ENCODE peak calls at places on chromosomes 6 and 20, in seven cellular contexts. A is HCT116, S is HepG2, J is GM23338, Z is prostate gland, X is K562, K is breast epithelium. F is an unnamed sample.

GRCh38 chr6:13766201-13766634 is 48.1 kb downstream of the MCUR1 start:
- DNase-seq in Z (no peak), J (no peak), K (no peak), A (peak; percentile 29), S (no peak), X (no peak), F (no peak)

GRCh38 chr6:85412926-85413325 is 37.0 kb upstream of the NT5E start:
- DNase-seq in X (no peak), Z (no peak), S (no peak), A (no peak), K (no peak), J (no peak), F (no peak)

GRCh38 chr6:168078199-168078942 is 641 bp downstream of the FRMD1 start:
- DNase-seq in Z (no peak), J (no peak), A (no peak), K (no peak), S (no peak), X (no peak), F (no peak)

GRCh38 chr6:3355358-3356055 is 96.8 kb downstream of the PSMG4 start:
- DNase-seq in X (peak; percentile 72), J (peak; percentile 38), A (no peak), K (peak; percentile 56), S (no peak), Z (no peak), F (no peak)

GRCh38 chr6:166670894-166671293 is 43.8 kb upstream of the RPS6KA2 start:
- DNase-seq in J (no peak), Z (no peak), A (no peak), K (no peak), X (no peak), S (no peak), F (no peak)

GRCh38 chr20:48564997-48565396 is 262.8 kb downstream of the PREX1 start:
- DNase-seq in X (peak; percentile 13), S (no peak), A (peak; percentile 7), J (no peak), K (no peak), Z (no peak), F (no peak)

GRCh38 chr6:157253699-157254098 is 69.6 kb downstream of the TMEM242 start:
- DNase-seq in Z (no peak), X (no peak), S (no peak), A (no peak), J (no peak), K (peak; percentile 61), F (no peak)

GRCh38 chr20:38110525-38111178 is 54.4 kb downstream of the TGM2 start:
- DNase-seq in X (no peak), Z (no peak), A (no peak), J (no peak), K (peak; percentile 9), S (no peak), F (no peak)

GRCh38 chr6:42366999-42367352 is 84.8 kb downstream of the TRERF1 start:
- DNase-seq in A (no peak), S (no peak), J (no peak), Z (no peak), X (no peak), K (no peak), F (no peak)

GRCh38 chr6:4819706-4820283 is 43.6 kb downstream of the CDYL start:
- DNase-seq in Z (no peak), S (no peak), K (no peak), X (no peak), J (no peak), A (no peak), F (no peak)

GRCh38 chr6:12504325-12504966 is 212.1 kb upstream of the PHACTR1 start:
- DNase-seq in J (peak; percentile 74), X (peak; percentile 39), K (no peak), S (peak; percentile 47), A (peak; percentile 48), Z (no peak), F (peak; percentile 32)

GRCh38 chr20:49293122-49293521 is 15.3 kb upstream of the ZNFX1 start:
- DNase-seq in A (no peak), K (no peak), S (no peak), J (no peak), Z (no peak), X (no peak), F (no peak)

GRCh38 chr6:137389150-137389664 is 105.0 kb downstream of the OLIG3 start:
- DNase-seq in A (no peak), X (peak; percentile 41), K (no peak), Z (no peak), J (no peak), S (no peak), F (peak; percentile 51)

GRCh38 chr6:32885698-32886286 is 31.8 kb downstream of the PSMB9 start:
- DNase-seq in Z (no peak), J (peak; percentile 82), K (no peak), X (peak; percentile 78), S (peak; percentile 77), A (peak; percentile 72), F (peak; percentile 23)

GRCh38 chr6:96520039-96520850 is 1.4 kb upstream of the UFL1 start:
- DNase-seq in S (no peak), Z (peak; percentile 31), J (peak; percentile 72), A (peak; percentile 86), K (no peak), X (peak; percentile 24), F (no peak)

GRCh38 chr20:56833427-56833826 is 204.3 kb downstream of the TFAP2C start:
- DNase-seq in X (no peak), S (no peak), K (no peak), J (no peak), Z (no peak), A (no peak), F (no peak)

GRCh38 chr6:53347921-53348435 is 772 bp downstream of the ELOVL5 start:
- DNase-seq in A (no peak), S (peak; percentile 54), X (peak; percentile 77), Z (peak; percentile 55), K (peak; percentile 56), J (peak; percentile 71), F (no peak)

GRCh38 chr6:116444092-116444491 is 17.1 kb upstream of the CALHM6 start:
- DNase-seq in J (peak; percentile 44), A (peak; percentile 7), X (peak; percentile 40), K (no peak), Z (no peak), S (peak; percentile 21), F (no peak)

GRCh38 chr6:27893836-27894807 is 18.1 kb downstream of the OR2B2 start:
- DNase-seq in S (peak; percentile 98), K (peak; percentile 71), A (peak; percentile 91), Z (peak; percentile 77), J (peak; percentile 79), X (peak; percentile 93), F (peak; percentile 70)
- H3K36me3 ChIP-seq in S (no peaks in the 10 kb centered on the region), K (no peaks in the 10 kb centered on the region), A (no peaks in the 10 kb centered on the region), Z (no peaks in the 10 kb centered on the region), J (no peaks in the 10 kb centered on the region), X (peaks cover 49% of the 10 kb centered on the region), F (no peaks in the 10 kb centered on the region)

GRCh38 chr20:36550797-36551299 is 9.5 kb downstream of the MYL9 start:
- DNase-seq in J (no peak), A (no peak), X (no peak), Z (no peak), S (no peak), K (no peak), F (no peak)

GRCh38 chr20:36549628-36549941 is 8.3 kb downstream of the MYL9 start:
- DNase-seq in A (no peak), X (no peak), K (no peak), J (no peak), S (no peak), Z (no peak), F (no peak)

GRCh38 chr20:36548006-36548315 is 6.6 kb downstream of the MYL9 start:
- DNase-seq in Z (no peak), X (peak; percentile 45), S (peak; percentile 39), A (no peak), J (peak; percentile 88), K (no peak), F (no peak)

GRCh38 chr20:36548704-36549627 is 7.6 kb downstream of the MYL9 start:
- DNase-seq in J (no peak), S (no peak), X (no peak), Z (no peak), K (no peak), A (no peak), F (no peak)

GRCh38 chr20:36549942-36550796 is 8.8 kb downstream of the MYL9 start:
- DNase-seq in S (no peak), X (no peak), J (no peak), Z (no peak), A (no peak), K (no peak), F (no peak)
- TF ChIP-seq POLR2AphosphoS5 in S (no peak), X (no peak), J (peak; percentile 40), Z (no peak), A (no peak), K (no peak), F (no peak)

GRCh38 chr20:41174373-41174772 is 37.0 kb downstream of the PLCG1 start:
- DNase-seq in S (no peak), A (no peak), Z (no peak), J (no peak), X (no peak), K (no peak), F (no peak)

GRCh38 chr20:41173161-41173721 is 35.9 kb downstream of the PLCG1 start:
- DNase-seq in S (peak; percentile 62), A (peak; percentile 18), X (peak; percentile 78), J (peak; percentile 84), K (peak; percentile 84), Z (peak; percentile 76), F (no peak)

GRCh38 chr20:41171736-41172295 is 34.5 kb downstream of the PLCG1 start:
- DNase-seq in J (no peak), S (no peak), A (no peak), Z (no peak), K (peak; percentile 16), X (no peak), F (no peak)

GRCh38 chr20:41173791-41174341 is 36.5 kb downstream of the PLCG1 start:
- DNase-seq in S (no peak), A (no peak), J (no peak), Z (peak; percentile 2), K (peak; percentile 20), X (no peak), F (no peak)

GRCh38 chr20:41172296-41173140 is 35.2 kb downstream of the PLCG1 start:
- DNase-seq in Z (no peak), S (no peak), A (no peak), X (no peak), J (no peak), K (peak; percentile 19), F (no peak)
- H3K36me3 ChIP-seq in Z (peaks cover 28% of the 10 kb centered on the region), S (peaks cover 86% of the 10 kb centered on the region), A (peaks cover 21% of the 10 kb centered on the region), X (peaks cover 83% of the 10 kb centered on the region), J (peaks cover 31% of the 10 kb centered on the region), K (peaks cover 8% of the 10 kb centered on the region), F (peaks cover 51% of the 10 kb centered on the region)

GRCh38 chr6:25130518-25130917 is 148.7 kb upstream of the CARMIL1 start:
- DNase-seq in K (no peak), A (no peak), Z (no peak), X (no peak), J (no peak), S (no peak), F (no peak)

GRCh38 chr6:25136879-25137278 is 142.3 kb upstream of the CARMIL1 start:
- DNase-seq in X (peak; percentile 7), J (no peak), A (no peak), S (no peak), Z (no peak), K (no peak), F (no peak)

GRCh38 chr6:25132934-25133333 is 146.2 kb upstream of the CARMIL1 start:
- DNase-seq in Z (no peak), K (no peak), S (no peak), X (no peak), J (peak; percentile 45), A (no peak), F (no peak)

GRCh38 chr6:25137497-25137896 is 141.7 kb upstream of the CARMIL1 start:
- DNase-seq in S (no peak), Z (no peak), X (no peak), J (no peak), K (no peak), A (no peak), F (no peak)

GRCh38 chr6:25133479-25133878 is 145.7 kb upstream of the CARMIL1 start:
- DNase-seq in X (no peak), K (no peak), S (no peak), A (no peak), J (no peak), Z (no peak), F (no peak)
- TF ChIP-seq POLR2AphosphoS5 in X (no peak), K (no peak), S (no peak), A (no peak), J (no peak), Z (no peak), F (no peak)

F was measured in GM12878.